ENCODE peak calls at places on chromosomes 7 and 10, in six cellular contexts. One of them, this sample, is unnamed.

GRCh38 chr7:113285411-113285810 is 167.1 kb upstream of the SMIM30 start:
- DNase-seq in neural progenitor cell: peak; percentile 4
- DNase-seq in HCT116: no peak
- DNase-seq in epithelial cell of esophagus: peak; percentile 9
- DNase-seq in GM12864: no peak
- DNase-seq in AG04450: no peak
- DNase-seq in this sample: no peak

GRCh38 chr7:100818825-100819224 is 8.5 kb downstream of the EPHB4 start:
- DNase-seq in HCT116: no peak
- DNase-seq in AG04450: no peak
- DNase-seq in epithelial cell of esophagus: no peak
- DNase-seq in neural progenitor cell: no peak
- DNase-seq in GM12864: no peak
- DNase-seq in this sample: no peak

GRCh38 chr7:157676001-157676400 is 339.2 kb downstream of the DNAJB6 start:
- DNase-seq in neural progenitor cell: no peak
- DNase-seq in GM12864: no peak
- DNase-seq in AG04450: no peak
- DNase-seq in HCT116: no peak
- DNase-seq in epithelial cell of esophagus: no peak
- DNase-seq in this sample: no peak

GRCh38 chr7:99363286-99363685 is 11.2 kb upstream of the ARPC1B start:
- DNase-seq in GM12864: no peak
- DNase-seq in HCT116: no peak
- DNase-seq in epithelial cell of esophagus: no peak
- DNase-seq in AG04450: no peak
- DNase-seq in neural progenitor cell: no peak
- DNase-seq in this sample: no peak

GRCh38 chr7:30135551-30136271 is 925 bp downstream of the MTURN start:
- DNase-seq in GM12864: no peak
- DNase-seq in AG04450: peak; percentile 21
- DNase-seq in neural progenitor cell: peak; percentile 66
- DNase-seq in epithelial cell of esophagus: peak; percentile 63
- DNase-seq in HCT116: no peak
- DNase-seq in this sample: peak; percentile 44

GRCh38 chr10:132657127-132657706 is 119.6 kb downstream of the INPP5A start:
- DNase-seq in neural progenitor cell: no peak
- DNase-seq in epithelial cell of esophagus: no peak
- DNase-seq in HCT116: no peak
- DNase-seq in AG04450: no peak
- DNase-seq in GM12864: no peak
- DNase-seq in this sample: no peak

GRCh38 chr10:35638116-35638515 is 4.0 kb downstream of the FZD8 start:
- DNase-seq in AG04450: no peak
- DNase-seq in GM12864: no peak
- DNase-seq in HCT116: no peak
- DNase-seq in epithelial cell of esophagus: no peak
- DNase-seq in neural progenitor cell: no peak
- DNase-seq in this sample: no peak

GRCh38 chr10:34821587-34822585 is 6.8 kb upstream of the PARD3 start:
- DNase-seq in AG04450: no peak
- DNase-seq in GM12864: no peak
- DNase-seq in epithelial cell of esophagus: peak; percentile 65
- DNase-seq in HCT116: no peak
- DNase-seq in neural progenitor cell: no peak
- DNase-seq in this sample: no peak

GRCh38 chr7:156106107-156106426 is 293.8 kb upstream of the SHH start:
- DNase-seq in AG04450: no peak
- DNase-seq in neural progenitor cell: no peak
- DNase-seq in HCT116: no peak
- DNase-seq in epithelial cell of esophagus: no peak
- DNase-seq in GM12864: no peak
- DNase-seq in this sample: no peak

GRCh38 chr7:92740713-92741126 is 95.7 kb downstream of the CDK6 start:
- DNase-seq in epithelial cell of esophagus: peak; percentile 88
- DNase-seq in neural progenitor cell: no peak
- DNase-seq in AG04450: peak; percentile 71
- DNase-seq in HCT116: no peak
- DNase-seq in GM12864: no peak
- DNase-seq in this sample: peak; percentile 68

GRCh38 chr7:155776606-155777005 is 35.7 kb downstream of the SHH start:
- DNase-seq in neural progenitor cell: no peak
- DNase-seq in epithelial cell of esophagus: no peak
- DNase-seq in HCT116: no peak
- DNase-seq in GM12864: no peak
- DNase-seq in AG04450: no peak
- DNase-seq in this sample: no peak

GRCh38 chr7:33900501-33900900 is 4.8 kb upstream of the BMPER start:
- DNase-seq in HCT116: no peak
- DNase-seq in AG04450: no peak
- DNase-seq in epithelial cell of esophagus: peak; percentile 50
- DNase-seq in GM12864: no peak
- DNase-seq in neural progenitor cell: no peak
- DNase-seq in this sample: no peak

GRCh38 chr10:48623607-48624132 is 18.8 kb upstream of the ARHGAP22 start:
- DNase-seq in HCT116: no peak
- DNase-seq in AG04450: no peak
- DNase-seq in neural progenitor cell: no peak
- DNase-seq in GM12864: no peak
- DNase-seq in epithelial cell of esophagus: no peak
- DNase-seq in this sample: no peak

GRCh38 chr10:73333202-73333601 is 25.5 kb downstream of the CFAP70 start:
- DNase-seq in GM12864: no peak
- DNase-seq in HCT116: no peak
- DNase-seq in neural progenitor cell: no peak
- DNase-seq in epithelial cell of esophagus: no peak
- DNase-seq in AG04450: no peak
- DNase-seq in this sample: no peak

GRCh38 chr10:13758761-13759160 is 172.0 kb downstream of the PRPF18 start:
- DNase-seq in GM12864: no peak
- DNase-seq in epithelial cell of esophagus: no peak
- DNase-seq in AG04450: no peak
- DNase-seq in neural progenitor cell: no peak
- DNase-seq in HCT116: no peak
- DNase-seq in this sample: no peak

GRCh38 chr10:68088030-68088396 is 12.9 kb upstream of the HERC4 start:
- DNase-seq in AG04450: no peak
- DNase-seq in GM12864: no peak
- DNase-seq in HCT116: no peak
- DNase-seq in epithelial cell of esophagus: no peak
- DNase-seq in neural progenitor cell: no peak
- DNase-seq in this sample: no peak
- H3K4me3 ChIP-seq in AG04450: no peak overlapping the region
- H3K4me3 ChIP-seq in GM12864: no peak overlapping the region
- H3K4me3 ChIP-seq in HCT116: no peak overlapping the region
- H3K4me3 ChIP-seq in epithelial cell of esophagus: no peak overlapping the region
- H3K4me3 ChIP-seq in neural progenitor cell: no peak overlapping the region
- H3K4me3 ChIP-seq in this sample: no peak overlapping the region

DNA sequence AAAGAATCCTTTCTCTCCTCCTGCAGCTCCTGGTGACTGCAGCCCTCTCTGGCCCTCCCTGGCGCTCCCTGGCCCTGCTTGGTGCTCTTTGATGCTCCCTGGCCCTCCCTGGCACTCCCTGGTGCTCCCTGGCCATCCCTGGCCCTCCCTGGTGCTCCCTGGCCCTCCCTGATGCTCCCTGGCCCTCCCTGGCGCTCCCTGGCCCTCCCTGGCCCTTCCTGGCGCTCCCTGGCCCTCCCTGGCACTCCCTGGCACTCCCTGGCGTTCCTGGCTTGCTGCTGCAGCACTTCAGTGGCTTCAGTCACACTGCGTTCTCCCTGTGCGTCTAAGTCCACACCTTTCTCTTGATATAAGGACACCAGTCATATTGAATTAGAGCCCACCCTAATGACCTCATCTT is 15.2 kb upstream of the FGFR2 start:
- DNase-seq in neural progenitor cell: no peak
- DNase-seq in epithelial cell of esophagus: no peak
- DNase-seq in AG04450: no peak
- DNase-seq in GM12864: no peak
- DNase-seq in HCT116: no peak
- DNase-seq in this sample: no peak
- TF ChIP-seq CTCF in neural progenitor cell: no peak
- TF ChIP-seq CTCF in epithelial cell of esophagus: no peak
- TF ChIP-seq CTCF in AG04450: no peak
- TF ChIP-seq CTCF in GM12864: no peak
- TF ChIP-seq CTCF in HCT116: no peak
- TF ChIP-seq CTCF in this sample: no peak

DNA sequence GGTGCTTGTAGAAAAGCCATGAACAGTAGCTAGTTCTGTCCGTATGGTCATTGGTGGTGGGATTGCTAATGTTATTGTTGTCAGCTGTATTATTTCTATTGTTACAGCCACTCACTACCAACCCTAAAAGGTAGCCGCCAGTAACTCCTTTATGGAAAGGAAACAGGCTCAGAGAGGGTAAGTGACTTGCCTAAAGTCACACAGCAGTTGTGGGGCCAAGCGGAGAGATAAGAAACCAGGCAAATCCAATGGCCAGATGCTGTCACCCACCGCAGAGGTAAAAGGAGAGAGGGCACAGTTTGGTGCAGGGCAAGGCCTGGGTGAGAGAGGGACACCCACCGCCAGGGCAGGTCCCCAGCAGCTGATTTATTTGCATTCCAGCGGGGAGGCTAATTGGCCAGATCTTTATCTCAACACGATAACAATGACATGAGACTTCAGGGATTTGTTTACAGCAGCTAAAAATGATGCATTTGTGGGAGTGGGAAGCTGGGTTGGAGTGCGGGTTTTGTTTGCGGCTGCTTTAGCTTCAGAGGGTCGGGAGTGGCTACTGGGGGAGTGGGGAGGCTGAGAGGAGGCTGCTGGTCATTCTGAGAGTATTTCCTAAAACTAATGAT is 8.6 kb upstream of the NKX2-3 start:
- DNase-seq in epithelial cell of esophagus: no peak
- DNase-seq in GM12864: no peak
- DNase-seq in AG04450: no peak
- DNase-seq in HCT116: no peak
- DNase-seq in neural progenitor cell: peak; percentile 16
- DNase-seq in this sample: no peak
- H3K4me3 ChIP-seq in epithelial cell of esophagus: no peak overlapping the region
- H3K4me3 ChIP-seq in GM12864: no peak overlapping the region
- H3K4me3 ChIP-seq in AG04450: no peak overlapping the region
- H3K4me3 ChIP-seq in HCT116: no peak overlapping the region
- H3K4me3 ChIP-seq in neural progenitor cell: no peak overlapping the region
- H3K4me3 ChIP-seq in this sample: no peak overlapping the region

DNA sequence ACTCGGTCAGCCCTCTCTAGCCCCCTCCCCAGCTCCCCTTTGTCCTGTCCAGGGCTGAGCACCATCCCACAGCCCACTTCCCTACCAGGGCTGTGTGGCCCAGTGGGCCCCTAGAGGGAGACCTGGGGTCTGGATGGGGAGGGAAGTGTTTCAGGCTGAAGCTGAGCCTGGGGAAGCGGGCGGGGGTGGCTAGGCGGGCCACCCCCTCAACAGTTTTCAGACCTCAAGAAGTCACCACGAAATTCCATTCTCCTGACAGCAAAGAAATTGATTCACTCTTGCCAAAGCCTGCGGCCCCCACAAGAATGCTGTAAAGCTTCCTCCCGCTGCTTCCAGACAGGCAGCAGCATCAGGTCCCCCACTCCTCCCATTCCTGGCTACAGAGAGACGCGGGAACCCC is 2.6 kb upstream of the LFNG start:
- DNase-seq in HCT116: no peak
- DNase-seq in epithelial cell of esophagus: peak; percentile 69
- DNase-seq in AG04450: peak; percentile 79
- DNase-seq in neural progenitor cell: peak; percentile 53
- DNase-seq in GM12864: no peak
- DNase-seq in this sample: peak; percentile 64
- TF ChIP-seq CTCF in HCT116: no peak
- TF ChIP-seq CTCF in epithelial cell of esophagus: no peak
- TF ChIP-seq CTCF in AG04450: peak; percentile 32
- TF ChIP-seq CTCF in neural progenitor cell: no peak
- TF ChIP-seq CTCF in GM12864: no peak
- TF ChIP-seq CTCF in this sample: no peak

GRCh38 chr7:98105942-98106544 is 619 bp upstream of the LMTK2 start:
- DNase-seq in AG04450: no peak
- DNase-seq in GM12864: no peak
- DNase-seq in neural progenitor cell: peak; percentile 28
- DNase-seq in epithelial cell of esophagus: peak; percentile 92
- DNase-seq in HCT116: no peak
- DNase-seq in this sample: no peak
- H3K4me3 ChIP-seq in AG04450: no peak overlapping the region
- H3K4me3 ChIP-seq in GM12864: no peak overlapping the region
- H3K4me3 ChIP-seq in neural progenitor cell: no peak overlapping the region
- H3K4me3 ChIP-seq in epithelial cell of esophagus: peak overlapping the region; percentile 7
- H3K4me3 ChIP-seq in HCT116: peak overlapping the region; percentile 96
- H3K4me3 ChIP-seq in this sample: no peak overlapping the region

This sample was measured in fibroblast of villous mesenchyme.